ENCODE peak calls at places on chromosomes 16 and 17, in six cellular contexts. H is KG1; L is naive thymus-derived CD8-positive, alpha-beta T cell; K is stimulated activated CD4-positive, alpha-beta T cell treated with anti-CD3 and anti-CD28 coated beads, Interleukin-1b, Interleukin-23, amount 100 ng/mL, for 24 hours; I is left lung; W is posterior vena cava. B is an unnamed sample.

GRCh38 chr16:31842864-31843263 is 30.7 kb upstream of the ZNF267 start:
- DNase-seq in H (no peak), L (no peak), K (no peak), I (no peak), W (no peak), B (no peak)

GRCh38 chr17:55432358-55433028 is 10.9 kb upstream of the MMD start:
- DNase-seq in I (no peak), H (no peak), W (no peak), K (no peak), L (no peak), B (no peak)

GRCh38 chr17:12348476-12348875 is 317.2 kb upstream of the MYOCD start:
- DNase-seq in I (no peak), W (no peak), H (no peak), K (no peak), L (no peak), B (peak; percentile 24)

GRCh38 chr17:27496005-27496404 is 39.8 kb downstream of the KSR1 start:
- DNase-seq in H (no peak), I (no peak), W (peak; percentile 78), K (no peak), L (no peak), B (no peak)

GRCh38 chr17:72603346-72604242 is 482.8 kb downstream of the SOX9 start:
- DNase-seq in L (no peak), K (no peak), H (no peak), W (no peak), I (no peak), B (peak; percentile 32)

GRCh38 chr17:33667052-33667509 is 374.0 kb upstream of the ASIC2 start:
- DNase-seq in H (no peak), W (no peak), K (no peak), L (no peak), I (no peak), B (no peak)

GRCh38 chr17:64240261-64240740 is 22.8 kb downstream of the TEX2 start:
- DNase-seq in W (no peak), H (no peak), K (no peak), L (no peak), I (peak; percentile 48), B (peak; percentile 9)

GRCh38 chr17:7557825-7558543 is 566 bp upstream of the TNFSF13 start:
- DNase-seq in I (peak; percentile 96), L (no peak), K (no peak), H (no peak), W (peak; percentile 92), B (no peak)

GRCh38 chr16:28531777-28532744 is 6.7 kb downstream of the NUPR1 start:
- DNase-seq in K (no peak), L (no peak), H (no peak), W (peak; percentile 95), I (peak; percentile 87), B (no peak)

GRCh38 chr17:64460955-64461354 is 12.0 kb downstream of the MILR1 start:
- DNase-seq in K (no peak), L (no peak), I (no peak), H (no peak), W (no peak), B (no peak)

GRCh38 chr16:66662445-66663194 is 33.9 kb downstream of the CMTM4 start:
- DNase-seq in L (no peak), K (no peak), I (no peak), W (no peak), H (no peak), B (peak; percentile 30)

GRCh38 chr17:47980516-47980915 is 9.6 kb downstream of the CDK5RAP3 start:
- DNase-seq in K (no peak), I (no peak), H (no peak), W (no peak), L (no peak), B (no peak)

GRCh38 chr16:12319464-12320030 is 343.0 kb downstream of the SNX29 start:
- DNase-seq in I (no peak), K (no peak), H (no peak), L (no peak), W (peak; percentile 78), B (no peak)

GRCh38 chr17:66829386-66829864 is 5.5 kb upstream of the CACNG5 start:
- DNase-seq in L (no peak), W (peak; percentile 75), I (peak; percentile 49), K (no peak), H (peak; percentile 8), B (peak; percentile 26)

GRCh38 chr16:72997141-72997542 is 50.8 kb downstream of the ZFHX3 start:
- DNase-seq in L (no peak), H (no peak), K (no peak), I (peak; percentile 54), W (no peak), B (no peak)

GRCh38 chr17:82497483-82498405 is 21.8 kb upstream of the FOXK2 start:
- DNase-seq in K (no peak), L (peak; percentile 21), H (no peak), I (peak; percentile 47), W (peak; percentile 86), B (peak; percentile 56)

GRCh38 chr16:47778106-47778803 is 317.1 kb downstream of the PHKB start:
- DNase-seq in W (no peak), I (no peak), H (no peak), L (no peak), K (no peak), B (no peak)

GRCh38 chr17:50203086-50203485 is 1.7 kb upstream of the COL1A1 start:
- DNase-seq in I (peak; percentile 60), W (peak; percentile 81), K (no peak), H (no peak), L (no peak), B (peak; percentile 56)

GRCh38 chr16:3036726-3037315 is at the start of gene BICDL2:
- DNase-seq in H (no peak), K (no peak), W (no peak), I (peak; percentile 36), L (no peak), B (no peak)

GRCh38 chr17:80883831-80884735 is 107.6 kb upstream of the CHMP6 start:
- DNase-seq in W (peak; percentile 72), H (no peak), K (no peak), I (peak; percentile 21), L (no peak), B (no peak)

GRCh38 chr17:12730931-12731521 is 58.3 kb upstream of the ARHGAP44 start:
- DNase-seq in W (peak; percentile 94), I (peak; percentile 61), K (no peak), H (no peak), L (no peak), B (peak; percentile 80)

GRCh38 chr16:21645261-21645721 is 7.1 kb downstream of the IGSF6 start:
- DNase-seq in K (no peak), I (no peak), L (peak; percentile 9), W (no peak), H (peak; percentile 18), B (no peak)

GRCh38 chr16:13036600-13036999 is 135.2 kb downstream of the SHISA9 start:
- DNase-seq in L (no peak), H (peak; percentile 10), I (no peak), W (no peak), K (peak; percentile 1), B (no peak)

GRCh38 chr17:76901542-76902197 is 33.5 kb downstream of the MGAT5B start:
- DNase-seq in H (no peak), K (no peak), I (no peak), W (no peak), L (no peak), B (no peak)

GRCh38 chr17:78114831-78115723 is 13.5 kb downstream of the TMC6 start:
- DNase-seq in I (no peak), K (no peak), W (no peak), H (no peak), L (no peak), B (no peak)

GRCh38 chr17:73052923-73053322 is 39.6 kb downstream of the SLC39A11 start:
- DNase-seq in L (no peak), H (no peak), W (no peak), I (no peak), K (no peak), B (no peak)

GRCh38 chr17:43216762-43217613 is 5.3 kb downstream of the TMEM106A start:
- DNase-seq in W (no peak), L (no peak), H (no peak), K (no peak), I (no peak), B (no peak)

GRCh38 chr17:80751460-80752368 is 207.1 kb downstream of the RPTOR start:
- DNase-seq in L (no peak), I (no peak), K (no peak), H (no peak), W (peak; percentile 72), B (peak; percentile 76)

GRCh38 chr17:45342306-45342705 is 25.5 kb upstream of the MAP3K14 start:
- DNase-seq in L (no peak), W (peak; percentile 42), H (no peak), K (no peak), I (no peak), B (no peak)

GRCh38 chr17:63102034-63102433 is 136.0 kb downstream of the TANC2 start:
- DNase-seq in I (no peak), K (no peak), W (no peak), H (no peak), L (no peak), B (no peak)

GRCh38 chr16:20866161-20866772 is 33.9 kb downstream of the DCUN1D3 start:
- DNase-seq in H (no peak), I (peak; percentile 61), W (peak; percentile 86), K (no peak), L (no peak), B (peak; percentile 81)

GRCh38 chr17:82065638-82066303 is at the start of gene DUS1L:
- DNase-seq in I (peak; percentile 60), H (peak; percentile 41), L (peak; percentile 69), K (peak; percentile 50), W (peak; percentile 91), B (no peak)

GRCh38 chr16:11615756-11616447 is 29.2 kb upstream of the LITAF start:
- DNase-seq in L (no peak), I (no peak), K (no peak), W (no peak), H (no peak), B (no peak)

GRCh38 chr17:78921437-78921971 is 3.7 kb downstream of the TIMP2 start:
- DNase-seq in I (no peak), L (no peak), K (no peak), W (no peak), H (no peak), B (no peak)

GRCh38 chr17:82216301-82217119 is 3.9 kb upstream of the CCDC57 start:
- DNase-seq in K (no peak), H (peak; percentile 63), I (peak; percentile 94), W (peak; percentile 95), L (no peak), B (peak; percentile 86)

GRCh38 chr17:76251478-76252039 is 11.3 kb upstream of the RNF157 start:
- DNase-seq in K (no peak), L (no peak), H (no peak), I (no peak), W (no peak), B (no peak)

GRCh38 chr16:57505169-57505568 is 18.9 kb upstream of the DOK4 start:
- DNase-seq in L (no peak), I (no peak), W (no peak), K (no peak), H (no peak), B (no peak)

GRCh38 chr17:50565559-50566350 is 5.2 kb downstream of the CACNA1G start:
- DNase-seq in I (no peak), H (no peak), W (no peak), K (no peak), L (no peak), B (peak; percentile 38)

B was measured in HFFc6.